ENCODE peak calls at places on chromosomes 11 and 22, in nine cellular contexts. I is esophagus squamous epithelium; C is suprapubic skin; L is endodermal cell; N is mucosa of descending colon; H is CD4-positive, CD25-positive, alpha-beta regulatory T cell; P is body of pancreas; T is cardiac muscle cell; B is neural progenitor cell. K is an unnamed sample.
A peak's percentile ranks its signal among the peaks of the same experiment; 100 is the strongest.

GRCh38 chr11:58134151-58134550 is 8.8 kb upstream of the OR9I1 start:
- DNase-seq in I (no peak), C (no peak), L (no peak), N (no peak), H (no peak), P (no peak), T (no peak), B (peak; percentile 2), K (no peak)

GRCh38 chr22:44446483-44446882 is 51.5 kb downstream of the RTL6 start:
- DNase-seq in I (no peak), C (no peak), L (peak; percentile 42), N (no peak), H (no peak), P (no peak), T (no peak), B (no peak), K (no peak)

GRCh38 chr11:28581286-28582242 is 473.4 kb downstream of the METTL15 start:
- DNase-seq in I (no peak), C (no peak), L (peak; percentile 60), N (no peak), H (no peak), P (no peak), T (no peak), B (no peak), K (no peak)

GRCh38 chr11:129317564-129317963 is 58.1 kb upstream of the BARX2 start:
- DNase-seq in I (no peak), C (no peak), L (no peak), N (no peak), H (no peak), P (peak; percentile 43), T (no peak), B (no peak), K (no peak)

GRCh38 chr22:39577361-39577760 is 6.8 kb downstream of the CACNA1I start:
- DNase-seq in I (no peak), C (no peak), L (no peak), N (no peak), H (no peak), P (no peak), T (no peak), B (no peak), K (no peak)

GRCh38 chr11:107856981-107857517 is 1.5 kb downstream of the SLC35F2 start:
- DNase-seq in I (no peak), C (no peak), L (peak; percentile 62), N (no peak), H (no peak), P (no peak), T (no peak), B (no peak), K (no peak)

GRCh38 chr11:13669544-13670488 is 1.3 kb downstream of the FAR1 start:
- DNase-seq in I (no peak), C (no peak), L (no peak), N (no peak), H (no peak), P (no peak), T (no peak), B (no peak), K (no peak)

GRCh38 chr11:43921561-43922294 is 20.7 kb upstream of the C11orf96 start:
- DNase-seq in I (no peak), C (no peak), L (no peak), N (no peak), H (no peak), P (no peak), T (no peak), B (no peak), K (no peak)

GRCh38 chr11:47179655-47179991 is 2.9 kb upstream of the ARFGAP2 start:
- DNase-seq in I (no peak), C (no peak), L (peak; percentile 86), N (no peak), H (no peak), P (peak; percentile 50), T (peak; percentile 68), B (peak; percentile 79), K (peak; percentile 50)

GRCh38 chr11:74265256-74265655 is 46.2 kb downstream of the P4HA3 start:
- DNase-seq in I (no peak), C (no peak), L (no peak), N (no peak), H (no peak), P (no peak), T (peak; percentile 9), B (no peak), K (no peak)

GRCh38 chr11:118353084-118353710 is 6.2 kb upstream of the UBE4A start:
- DNase-seq in I (no peak), C (no peak), L (no peak), N (no peak), H (no peak), P (no peak), T (peak; percentile 10), B (no peak), K (no peak)

GRCh38 chr11:69791266-69791665 is 16.1 kb upstream of the FGF4 start:
- DNase-seq in I (no peak), C (no peak), L (no peak), N (no peak), H (no peak), P (no peak), T (no peak), B (no peak), K (no peak)

GRCh38 chr11:127890026-127890611 is 697.2 kb downstream of the ETS1 start:
- DNase-seq in I (no peak), C (no peak), L (no peak), N (no peak), H (no peak), P (no peak), T (no peak), B (no peak), K (no peak)

GRCh38 chr22:44449061-44449682 is 48.9 kb downstream of the RTL6 start:
- DNase-seq in I (no peak), C (no peak), L (peak; percentile 48), N (no peak), H (no peak), P (no peak), T (no peak), B (no peak), K (no peak)

GRCh38 chr11:64334764-64335741 is 5.0 kb upstream of the CCDC88B start:
- DNase-seq in I (no peak), C (no peak), L (peak; percentile 89), N (peak; percentile 86), H (no peak), P (peak; percentile 82), T (peak; percentile 73), B (peak; percentile 51), K (peak; percentile 71)

DNA sequence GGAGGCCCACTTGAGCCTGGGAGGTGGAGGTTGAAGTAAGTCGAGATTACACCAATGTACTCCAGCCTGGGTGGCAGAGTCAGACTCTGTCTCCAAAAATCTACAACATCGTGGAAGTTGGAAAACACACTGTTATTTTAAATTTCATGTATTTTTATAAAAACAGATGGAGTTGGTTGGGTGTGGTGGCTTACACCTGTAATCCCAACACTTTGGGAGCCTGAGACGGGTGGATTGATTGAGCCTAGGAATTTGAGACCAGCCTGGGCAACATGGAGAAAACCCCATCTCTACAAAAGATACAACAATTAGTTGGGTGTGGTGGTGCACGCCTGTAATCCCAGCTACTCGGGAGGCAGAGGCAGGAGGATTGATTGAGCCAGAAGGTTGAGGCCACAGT is 52.0 kb upstream of the CLTCL1 start:
- DNase-seq in I (no peak), C (no peak), L (no peak), N (no peak), H (no peak), P (no peak), T (no peak), B (no peak), K (no peak)
- H3K9me3 ChIP-seq in I (no peaks in the 10 kb centered on the region), C (no peaks in the 10 kb centered on the region), L (peaks cover 67% of the 10 kb centered on the region), N (peaks cover 1% of the 10 kb centered on the region), H (peaks cover 5% of the 10 kb centered on the region), P (no peaks in the 10 kb centered on the region), T (no peaks in the 10 kb centered on the region), B (no peaks in the 10 kb centered on the region), K (no peaks in the 10 kb centered on the region)

GRCh38 chr22:43005106-43005505 is 9.8 kb downstream of the PACSIN2 start:
- DNase-seq in I (no peak), C (no peak), L (no peak), N (no peak), H (no peak), P (no peak), T (no peak), B (no peak), K (no peak)
- H3K4me1 ChIP-seq in I (peaks cover 46% of the 10 kb centered on the region), C (peaks cover 71% of the 10 kb centered on the region), L (peaks cover 17% of the 10 kb centered on the region), N (peaks cover 65% of the 10 kb centered on the region), H (peaks cover 42% of the 10 kb centered on the region), P (peaks cover 97% of the 10 kb centered on the region), T (peaks cover 37% of the 10 kb centered on the region), B (peaks cover 22% of the 10 kb centered on the region), K (peaks cover 14% of the 10 kb centered on the region)

GRCh38 chr11:134474070-134474860 is 62.2 kb upstream of the B3GAT1 start:
- DNase-seq in I (no peak), C (no peak), L (peak; percentile 23), N (no peak), H (no peak), P (no peak), T (no peak), B (no peak), K (no peak)
- H3K9me3 ChIP-seq in I (no peaks in the 10 kb centered on the region), C (no peaks in the 10 kb centered on the region), L (no peaks in the 10 kb centered on the region), N (no peaks in the 10 kb centered on the region), H (no peaks in the 10 kb centered on the region), P (no peaks in the 10 kb centered on the region), T (no peaks in the 10 kb centered on the region), B (no peaks in the 10 kb centered on the region), K (no peaks in the 10 kb centered on the region)

GRCh38 chr11:7672276-7672959 is 882 bp downstream of the CYB5R2 start:
- DNase-seq in I (no peak), C (no peak), L (no peak), N (no peak), H (no peak), P (no peak), T (no peak), B (no peak), K (no peak)

GRCh38 chr11:7673724-7674434 is 579 bp upstream of the CYB5R2 start:
- DNase-seq in I (no peak), C (peak; percentile 81), L (peak; percentile 93), N (peak; percentile 77), H (no peak), P (peak; percentile 28), T (peak; percentile 45), B (peak; percentile 81), K (peak; percentile 15)

GRCh38 chr11:7671807-7672206 is 1.5 kb downstream of the CYB5R2 start:
- DNase-seq in I (no peak), C (no peak), L (no peak), N (no peak), H (no peak), P (no peak), T (no peak), B (no peak), K (no peak)

GRCh38 chr11:7671347-7671746 is 2.0 kb downstream of the CYB5R2 start:
- DNase-seq in I (no peak), C (no peak), L (no peak), N (no peak), H (no peak), P (peak; percentile 39), T (no peak), B (no peak), K (no peak)

DNA sequence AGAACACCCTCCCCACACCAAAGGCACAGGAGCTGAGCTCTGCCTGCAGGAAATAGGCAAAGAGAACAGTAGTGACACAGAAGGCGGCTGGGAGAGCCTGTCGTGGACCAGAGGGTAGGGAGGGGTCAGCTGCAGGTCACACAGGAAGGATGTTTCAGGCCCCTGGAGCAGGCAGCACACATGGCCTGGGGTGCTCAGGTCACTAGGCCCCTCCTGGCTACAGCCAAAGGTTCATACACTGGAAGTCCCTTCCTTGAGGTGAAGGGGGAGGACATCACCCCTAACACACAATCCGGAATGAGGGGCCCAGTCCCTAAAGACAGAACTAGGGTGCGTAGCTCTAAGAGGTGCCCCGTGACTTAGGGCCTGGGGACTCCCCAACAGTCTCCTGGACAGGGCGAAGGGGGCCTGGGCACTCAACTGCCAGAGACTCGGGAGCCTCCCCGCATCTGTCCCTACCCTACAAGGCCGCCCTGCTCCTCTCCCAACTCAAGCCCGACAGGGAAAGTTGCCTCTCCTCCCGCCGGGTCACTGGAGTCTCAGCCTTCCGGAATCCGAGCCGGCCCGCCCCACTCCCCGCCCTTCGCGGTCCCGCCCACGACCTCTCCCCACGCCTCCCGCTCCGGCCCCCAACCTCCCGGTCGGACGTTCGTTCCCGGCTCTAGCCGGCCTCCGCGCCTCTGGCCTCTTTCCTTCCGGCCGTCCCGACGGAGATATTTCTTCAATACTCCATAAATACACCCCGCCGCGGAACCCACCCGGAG is at the start of gene CYB5R2:
- DNase-seq in I (no peak), C (peak; percentile 83), L (peak; percentile 92), N (peak; percentile 83), H (no peak), P (peak; percentile 75), T (peak; percentile 68), B (peak; percentile 83), K (peak; percentile 19)
- H3K4me1 ChIP-seq in I (peaks cover 18% of the 10 kb centered on the region), C (peaks cover 42% of the 10 kb centered on the region), L (peaks cover 19% of the 10 kb centered on the region), N (peaks cover 5% of the 10 kb centered on the region), H (no peaks in the 10 kb centered on the region), P (peaks cover 18% of the 10 kb centered on the region), T (no peaks in the 10 kb centered on the region), B (peaks cover 19% of the 10 kb centered on the region), K (no peaks in the 10 kb centered on the region)

K was measured in BE2C.